ENCODE peak calls at places on chromosomes 6 and 20, in four cellular contexts. A, I, Z and O are unnamed samples.

GRCh38 chr6:46302176-46302575 is 131.4 kb upstream of the ENPP5 start:
- DNase-seq in A (no peak), I (no peak), Z (no peak), O (no peak)

GRCh38 chr6:122692175-122692598 is 82.0 kb downstream of the PKIB start:
- DNase-seq in A (no peak), I (no peak), Z (no peak), O (no peak)

GRCh38 chr6:89412071-89413005 is at the start of gene RRAGD:
- DNase-seq in A (peak; percentile 86), I (peak; percentile 75), Z (peak; percentile 45), O (peak; percentile 66)

GRCh38 chr20:4897600-4897999 is 103.7 kb downstream of the SLC23A2 start:
- DNase-seq in A (no peak), I (no peak), Z (no peak), O (no peak)

GRCh38 chr20:62779417-62779685 is 16.9 kb upstream of the MRGBP start:
- DNase-seq in A (no peak), I (no peak), Z (no peak), O (no peak)

GRCh38 chr6:11231564-11232176 is 798 bp downstream of the NEDD9 start:
- DNase-seq in A (no peak), I (no peak), Z (no peak), O (no peak)

GRCh38 chr6:72111611-72112010 is 225.3 kb downstream of the RIMS1 start:
- DNase-seq in A (no peak), I (no peak), Z (no peak), O (no peak)

GRCh38 chr6:142523485-142523884 is 221.7 kb downstream of the ADGRG6 start:
- DNase-seq in A (no peak), I (no peak), Z (no peak), O (no peak)

GRCh38 chr6:154937306-154938244 is 57.5 kb upstream of the TIAM2 start:
- DNase-seq in A (no peak), I (no peak), Z (no peak), O (no peak)

GRCh38 chr6:93235775-93236174 is 183.6 kb downstream of the EPHA7 start:
- DNase-seq in A (no peak), I (no peak), Z (no peak), O (no peak)
- H3K4me3 ChIP-seq in A (no peak overlapping the region), I (no peak overlapping the region), Z (no peak overlapping the region), O (no peak overlapping the region)

GRCh38 chr6:13378669-13379590 is 50.6 kb upstream of the TBC1D7 start:
- DNase-seq in A (no peak), I (no peak), Z (no peak), O (peak; percentile 69)

GRCh38 chr6:13384506-13384905 is 56.2 kb upstream of the TBC1D7 start:
- DNase-seq in A (no peak), I (no peak), Z (no peak), O (no peak)

GRCh38 chr6:13377054-13377758 is 48.9 kb upstream of the TBC1D7 start:
- DNase-seq in A (no peak), I (no peak), Z (no peak), O (no peak)

GRCh38 chr6:13383280-13384163 is 55.2 kb upstream of the TBC1D7 start:
- DNase-seq in A (no peak), I (no peak), Z (no peak), O (no peak)

DNA sequence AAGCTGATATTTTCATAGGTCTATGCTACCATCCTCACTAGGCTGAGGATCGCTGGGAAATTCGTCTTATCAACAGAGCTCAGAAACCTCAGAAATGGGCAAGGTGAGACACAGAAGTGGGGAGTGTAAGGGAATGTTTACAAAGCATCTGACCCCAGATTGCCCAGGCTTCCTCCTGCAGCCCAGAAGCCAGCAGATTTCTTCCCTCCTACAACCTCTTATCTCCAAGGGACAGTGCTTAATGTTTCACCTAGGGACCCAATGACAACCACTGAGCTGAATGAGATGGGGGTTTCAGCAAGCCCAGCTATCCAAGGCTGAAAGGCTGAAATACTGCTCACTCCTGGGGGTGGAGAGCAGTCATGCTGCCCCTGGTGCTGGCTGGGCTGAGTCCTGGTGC is 52.4 kb upstream of the TBC1D7 start:
- DNase-seq in A (no peak), I (no peak), Z (no peak), O (no peak)
- TF ChIP-seq EP300 in A (no peak), I (no peak), Z (no peak), O (no peak)

GRCh38 chr6:165662671-165663282 is at the start of gene PDE10A:
- DNase-seq in A (peak; percentile 80), I (peak; percentile 30), Z (peak; percentile 54), O (peak; percentile 39)

GRCh38 chr6:165663736-165664552 is 903 bp upstream of the PDE10A start:
- DNase-seq in A (no peak), I (no peak), Z (no peak), O (no peak)

GRCh38 chr6:165663283-165663735 is 268 bp upstream of the PDE10A start:
- DNase-seq in A (peak; percentile 78), I (peak; percentile 28), Z (peak; percentile 49), O (no peak)

GRCh38 chr6:165665384-165665672 is 2.3 kb upstream of the PDE10A start:
- DNase-seq in A (no peak), I (no peak), Z (no peak), O (no peak)

GRCh38 chr6:165664553-165665383 is 1.7 kb upstream of the PDE10A start:
- DNase-seq in A (no peak), I (no peak), Z (no peak), O (no peak)
- H3K4me3 ChIP-seq in A (peak overlapping the region; percentile 63), I (peak overlapping the region; percentile 61), Z (no peak overlapping the region), O (peak overlapping the region; percentile 82)

GRCh38 chr6:36752886-36753506 is 55.4 kb downstream of the RAB44 start:
- DNase-seq in A (no peak), I (no peak), Z (no peak), O (no peak)
- TF ChIP-seq EP300 in A (no peak), I (no peak), Z (no peak), O (no peak)

GRCh38 chr6:150638286-150638685 is 38.6 kb downstream of the PLEKHG1 start:
- DNase-seq in A (no peak), I (no peak), Z (no peak), O (no peak)

GRCh38 chr6:150641398-150642139 is 41.9 kb downstream of the PLEKHG1 start:
- DNase-seq in A (no peak), I (no peak), Z (no peak), O (no peak)

GRCh38 chr6:150639823-150640331 is 40.2 kb downstream of the PLEKHG1 start:
- DNase-seq in A (no peak), I (no peak), Z (no peak), O (no peak)

GRCh38 chr6:150638765-150639164 is 39.1 kb downstream of the PLEKHG1 start:
- DNase-seq in A (no peak), I (no peak), Z (no peak), O (no peak)

DNA sequence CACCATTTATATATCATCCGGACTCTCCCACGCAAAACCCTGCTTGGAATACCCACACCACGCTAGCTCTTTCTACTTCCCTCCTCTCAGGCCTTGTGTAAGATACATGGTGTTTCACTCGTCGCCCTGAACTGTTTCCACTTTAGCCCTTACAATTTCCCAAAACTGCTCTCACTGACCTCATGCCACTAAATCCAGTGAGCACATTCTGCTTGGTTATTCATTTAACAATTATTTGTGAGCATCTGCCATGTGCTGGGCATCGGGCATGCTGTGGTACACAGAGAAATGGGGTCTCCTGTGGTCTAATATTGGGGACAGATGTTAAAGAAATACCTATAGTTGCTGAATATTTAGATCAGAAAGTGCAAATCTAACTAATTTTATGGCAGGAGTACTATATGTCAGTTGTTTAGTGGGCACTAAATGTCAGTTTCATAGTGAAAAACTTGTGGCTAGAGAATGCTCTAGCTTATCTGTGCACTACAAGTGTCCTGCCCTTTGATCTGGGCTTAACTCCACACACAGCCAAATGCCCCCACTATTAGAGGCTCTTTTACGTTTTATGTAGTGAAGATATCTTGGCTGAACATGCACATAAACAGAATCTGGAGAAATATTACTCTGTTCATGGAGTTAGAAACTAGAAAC is 41.0 kb downstream of the PLEKHG1 start:
- DNase-seq in A (no peak), I (no peak), Z (no peak), O (no peak)
- H3K4me3 ChIP-seq in A (no peak overlapping the region), I (no peak overlapping the region), Z (no peak overlapping the region), O (no peak overlapping the region)

DNA sequence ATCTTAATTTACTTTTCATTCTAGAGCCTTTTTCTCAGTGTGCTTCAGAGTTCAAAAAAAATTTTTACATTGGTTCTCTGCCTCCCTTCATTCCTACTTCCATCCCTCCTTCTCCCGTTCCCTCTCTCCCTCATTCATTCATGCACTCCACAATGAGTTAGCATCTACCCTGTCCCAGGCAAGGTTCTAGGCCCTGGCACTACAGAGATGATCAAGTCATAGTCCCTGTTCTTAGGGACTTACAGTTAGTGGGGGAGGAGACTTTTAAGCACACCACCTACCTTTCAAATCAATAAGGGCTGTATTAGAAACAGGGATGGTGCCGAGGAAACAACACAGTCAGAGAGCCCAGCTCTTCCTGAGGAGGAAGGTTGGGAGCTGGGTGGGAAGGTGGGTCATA is 40.3 kb downstream of the MAP3K5 start:
- DNase-seq in A (no peak), I (no peak), Z (no peak), O (no peak)
- TF ChIP-seq EP300 in A (no peak), I (no peak), Z (no peak), O (no peak)

DNA sequence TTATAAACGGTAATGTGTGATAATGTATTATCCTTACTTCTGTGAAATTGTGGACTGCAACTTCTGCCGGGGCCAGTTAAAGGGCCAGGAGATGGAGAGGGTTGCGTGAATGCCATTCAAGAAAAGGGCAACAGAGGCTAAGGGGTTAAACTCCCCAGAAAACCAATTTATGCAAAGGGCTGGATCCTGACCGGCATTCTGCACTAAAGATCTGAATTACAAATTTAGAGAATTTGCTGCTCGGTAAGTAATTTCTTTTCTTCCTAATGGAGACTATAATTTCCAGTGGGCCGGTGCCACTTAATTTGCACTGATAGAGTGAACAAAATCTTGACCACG is 130.1 kb downstream of the BCAS1 start:
- DNase-seq in A (no peak), I (no peak), Z (no peak), O (no peak)
- H3K4me3 ChIP-seq in A (no peak overlapping the region), I (peak overlapping the region; percentile 6), Z (no peak overlapping the region), O (no peak overlapping the region)

DNA sequence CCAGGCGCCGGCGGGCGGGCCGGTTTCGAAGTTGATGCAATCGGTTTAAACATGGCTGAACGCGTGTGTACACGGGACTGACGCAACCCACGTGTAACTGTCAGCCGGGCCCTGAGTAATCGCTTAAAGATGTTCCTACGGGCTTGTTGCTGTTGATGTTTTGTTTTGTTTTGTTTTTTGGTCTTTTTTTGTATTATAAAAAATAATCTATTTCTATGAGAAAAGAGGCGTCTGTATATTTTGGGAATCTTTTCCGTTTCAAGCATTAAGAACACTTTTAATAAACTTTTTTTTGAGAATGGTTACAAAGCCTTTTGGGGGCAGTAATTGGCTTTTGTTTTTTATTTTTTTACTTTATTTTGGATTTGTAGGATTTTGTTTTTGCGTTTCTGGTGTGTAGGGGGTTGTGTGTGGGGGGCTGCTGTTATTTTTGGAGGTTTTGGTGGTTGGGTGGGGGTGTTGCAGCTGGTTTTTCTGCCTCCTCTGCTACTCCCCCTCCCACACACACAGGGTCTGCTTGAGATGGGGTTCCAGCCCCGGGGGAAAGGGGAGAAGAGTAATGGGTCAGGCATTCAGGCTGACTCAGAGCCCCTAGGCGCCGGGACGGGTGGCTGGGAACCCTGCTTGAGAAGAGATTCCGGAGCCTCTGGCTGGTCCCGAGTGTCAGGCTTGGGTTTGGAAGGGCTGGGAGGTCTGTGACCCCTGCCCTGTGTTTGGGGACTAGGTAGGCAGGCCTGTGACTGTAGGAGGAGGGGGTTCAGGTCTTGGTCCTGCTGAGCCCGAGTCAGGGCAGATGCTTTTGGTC is 1.9 kb downstream of the CEBPB start:
- DNase-seq in A (peak; percentile 96), I (peak; percentile 75), Z (peak; percentile 90), O (peak; percentile 78)
- TF ChIP-seq EP300 in A (no peak), I (peak; percentile 17), Z (peak; percentile 57), O (peak; percentile 30)

GRCh38 chr6:30826961-30827342 is 57.4 kb upstream of the DDR1 start:
- DNase-seq in A (no peak), I (no peak), Z (no peak), O (peak; percentile 39)
- H3K4me3 ChIP-seq in A (no peak overlapping the region), I (no peak overlapping the region), Z (no peak overlapping the region), O (no peak overlapping the region)